ENCODE peak calls at places on chromosomes 5 and 9, in six cellular contexts. L is GM23338, B is fibroblast of lung, Z is A549, O is right lobe of liver, P is upper lobe of right lung. R is an unnamed sample.

GRCh38 chr5:102922111-102922510 is 167.0 kb downstream of the PAM start:
- DNase-seq in L (peak; percentile 17), Z (no peak), P (no peak), O (no peak), B (no peak), R (no peak)

GRCh38 chr9:21837501-21837900 is 35.1 kb downstream of the MTAP start:
- DNase-seq in P (no peak), B (no peak), L (no peak), Z (no peak), O (no peak), R (no peak)

GRCh38 chr5:51632794-51633193 is 249.5 kb downstream of the ISL1 start:
- DNase-seq in P (no peak), Z (no peak), L (no peak), B (no peak), O (no peak), R (no peak)

GRCh38 chr9:136521541-136521940 is 24.3 kb downstream of the NOTCH1 start:
- DNase-seq in Z (no peak), L (no peak), P (peak; percentile 91), B (no peak), O (no peak), R (peak; percentile 90)

GRCh38 chr9:104774831-104775573 is 11.1 kb downstream of the NIPSNAP3B start:
- DNase-seq in P (no peak), B (no peak), L (no peak), Z (no peak), O (no peak), R (no peak)

GRCh38 chr9:36903541-36904435 is 130.3 kb downstream of the PAX5 start:
- DNase-seq in Z (no peak), P (no peak), L (no peak), B (peak; percentile 48), O (no peak), R (peak; percentile 5)

GRCh38 chr5:64505769-64506566 is at the start of gene RGS7BP:
- DNase-seq in B (peak; percentile 37), P (peak; percentile 73), L (peak; percentile 81), Z (no peak), O (peak; percentile 58), R (peak; percentile 4)

GRCh38 chr5:119411291-119411934 is 40.9 kb upstream of the HSD17B4 start:
- DNase-seq in P (no peak), O (no peak), B (no peak), L (no peak), Z (no peak), R (no peak)

GRCh38 chr9:13358128-13358527 is 78.6 kb upstream of the MPDZ start:
- DNase-seq in Z (no peak), B (peak; percentile 85), O (no peak), L (no peak), P (no peak), R (no peak)

GRCh38 chr5:9686211-9686610 is 56.1 kb upstream of the TAS2R1 start:
- DNase-seq in O (no peak), Z (no peak), B (peak; percentile 28), P (no peak), L (no peak), R (no peak)

GRCh38 chr9:113712053-113712452 is 164.1 kb upstream of the ZNF618 start:
- DNase-seq in B (peak; percentile 86), P (no peak), L (no peak), Z (no peak), O (no peak), R (no peak)

GRCh38 chr5:139543423-139543991 is 17.6 kb upstream of the UBE2D2 start:
- DNase-seq in O (peak; percentile 65), Z (no peak), P (peak; percentile 85), B (peak; percentile 25), L (peak; percentile 82), R (peak; percentile 87)

GRCh38 chr5:51657340-51658240 is 274.3 kb downstream of the ISL1 start:
- DNase-seq in P (no peak), O (no peak), L (no peak), B (no peak), Z (no peak), R (no peak)

GRCh38 chr5:107646418-107646817 is 24.3 kb downstream of the EFNA5 start:
- DNase-seq in P (no peak), O (no peak), L (no peak), Z (no peak), B (no peak), R (no peak)

GRCh38 chr5:57986746-57987145 is 473.1 kb downstream of the PLK2 start:
- DNase-seq in Z (no peak), O (no peak), L (no peak), B (peak; percentile 13), P (no peak), R (no peak)

GRCh38 chr5:173327084-173327947 is 898 bp downstream of the STC2 start:
- DNase-seq in Z (peak; percentile 45), O (no peak), P (no peak), B (peak; percentile 70), L (no peak), R (no peak)

DNA sequence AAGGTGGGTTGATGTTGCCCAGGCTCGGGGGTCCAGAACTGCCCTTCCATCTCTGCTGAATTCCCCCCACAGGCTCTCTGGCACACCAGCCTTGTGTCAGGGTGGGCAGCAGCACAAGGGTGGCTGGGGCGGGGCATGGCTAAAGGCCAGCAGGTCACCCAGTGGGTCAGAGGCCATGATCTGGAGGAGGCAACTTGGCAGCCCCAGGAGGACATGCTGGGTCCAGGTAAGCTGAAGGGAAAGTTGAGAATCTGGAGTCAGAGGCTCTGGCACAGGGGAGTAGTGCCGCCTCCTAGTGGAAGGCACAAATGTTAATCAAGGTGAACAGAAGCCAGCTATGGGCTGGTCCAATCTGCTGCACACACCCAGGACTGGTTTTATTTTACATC is 6.2 kb downstream of the TMEM8B start:
- DNase-seq in B (no peak), O (no peak), L (peak; percentile 74), P (no peak), Z (no peak), R (peak; percentile 62)
- TF ChIP-seq CTCF in B (no peak), O (no peak), L (peak; percentile 54), P (peak; percentile 25), Z (no peak), R (peak; percentile 25)

GRCh38 chr5:7207979-7208378 is 188.0 kb upstream of the ADCY2 start:
- DNase-seq in L (no peak), B (no peak), Z (no peak), P (no peak), O (no peak), R (no peak)

GRCh38 chr5:7209583-7210139 is 186.3 kb upstream of the ADCY2 start:
- DNase-seq in P (no peak), Z (no peak), L (no peak), B (no peak), O (no peak), R (no peak)

GRCh38 chr5:7213525-7213924 is 182.4 kb upstream of the ADCY2 start:
- DNase-seq in L (no peak), P (no peak), O (no peak), Z (no peak), B (no peak), R (no peak)

GRCh38 chr5:7210549-7210948 is 185.4 kb upstream of the ADCY2 start:
- DNase-seq in P (no peak), Z (no peak), L (no peak), O (no peak), B (no peak), R (no peak)

GRCh38 chr5:7208911-7209310 is 187.0 kb upstream of the ADCY2 start:
- DNase-seq in B (no peak), P (no peak), L (no peak), O (no peak), Z (no peak), R (no peak)
- H3K4me3 ChIP-seq in B (no peak overlapping the region), P (no peak overlapping the region), L (no peak overlapping the region), O (no peak overlapping the region), Z (no peak overlapping the region), R (no peak overlapping the region)

DNA sequence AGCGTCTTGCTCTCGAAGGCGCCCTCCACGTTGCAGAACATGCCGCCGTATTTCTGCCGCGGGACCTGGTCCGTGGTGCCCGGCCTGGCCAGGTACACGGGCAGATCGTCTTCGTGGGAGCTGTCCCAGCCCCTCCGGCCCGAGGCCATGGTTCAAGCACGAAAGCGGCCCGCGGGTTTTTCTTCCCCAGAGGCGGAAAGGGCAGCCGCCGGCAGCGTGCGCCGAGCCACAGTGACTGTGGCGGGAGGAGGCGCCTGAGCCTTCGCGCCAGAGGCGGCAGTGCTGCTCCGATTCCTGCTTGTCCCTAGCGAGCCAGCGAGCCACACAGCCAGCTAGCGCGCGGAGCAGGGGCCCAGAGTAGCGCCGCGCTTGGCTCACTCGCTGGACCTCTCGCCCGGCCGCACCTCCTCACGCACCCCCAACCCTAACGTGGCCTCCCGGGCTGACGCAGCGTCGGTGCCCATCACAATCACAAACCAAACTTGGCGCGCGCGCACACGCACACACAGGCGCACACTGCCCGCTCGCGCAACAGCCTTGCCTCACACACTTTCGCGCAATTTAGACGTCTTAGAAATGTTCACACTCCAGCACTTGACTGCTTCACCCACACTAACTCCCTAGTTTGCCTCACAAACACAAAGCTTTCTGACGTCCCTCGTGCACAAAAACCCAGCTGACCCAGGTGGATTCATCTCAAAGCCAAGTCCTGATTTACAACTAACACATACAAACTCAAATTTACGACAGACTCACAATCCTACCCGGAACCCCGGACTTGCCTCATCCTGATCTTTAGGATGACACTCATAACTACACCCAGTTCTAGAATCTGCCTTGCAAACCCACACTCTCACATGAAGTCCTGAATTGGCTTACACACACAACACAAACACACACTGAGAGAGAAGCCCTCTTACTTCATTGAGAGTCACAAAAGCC is at the start of gene DPYSL3:
- DNase-seq in B (peak; percentile 79), L (peak; percentile 90), Z (peak; percentile 13), P (peak; percentile 78), O (peak; percentile 58), R (peak; percentile 69)
- TF ChIP-seq CTCF in B (no peak), L (peak; percentile 17), Z (no peak), P (peak; percentile 40), O (peak; percentile 27), R (no peak)

GRCh38 chr5:135491038-135491551 is 38.9 kb upstream of the TIFAB start:
- DNase-seq in O (no peak), P (no peak), B (no peak), L (peak; percentile 45), Z (no peak), R (no peak)

GRCh38 chr5:135487839-135488514 is 35.8 kb upstream of the TIFAB start:
- DNase-seq in Z (no peak), B (no peak), O (no peak), P (no peak), L (peak; percentile 78), R (no peak)

GRCh38 chr5:135488727-135489465 is 36.7 kb upstream of the TIFAB start:
- DNase-seq in B (peak; percentile 75), P (no peak), O (no peak), L (peak; percentile 94), Z (peak; percentile 68), R (no peak)

GRCh38 chr5:135490245-135491037 is 38.3 kb upstream of the TIFAB start:
- DNase-seq in Z (no peak), B (peak; percentile 25), O (no peak), P (no peak), L (peak; percentile 60), R (no peak)

DNA sequence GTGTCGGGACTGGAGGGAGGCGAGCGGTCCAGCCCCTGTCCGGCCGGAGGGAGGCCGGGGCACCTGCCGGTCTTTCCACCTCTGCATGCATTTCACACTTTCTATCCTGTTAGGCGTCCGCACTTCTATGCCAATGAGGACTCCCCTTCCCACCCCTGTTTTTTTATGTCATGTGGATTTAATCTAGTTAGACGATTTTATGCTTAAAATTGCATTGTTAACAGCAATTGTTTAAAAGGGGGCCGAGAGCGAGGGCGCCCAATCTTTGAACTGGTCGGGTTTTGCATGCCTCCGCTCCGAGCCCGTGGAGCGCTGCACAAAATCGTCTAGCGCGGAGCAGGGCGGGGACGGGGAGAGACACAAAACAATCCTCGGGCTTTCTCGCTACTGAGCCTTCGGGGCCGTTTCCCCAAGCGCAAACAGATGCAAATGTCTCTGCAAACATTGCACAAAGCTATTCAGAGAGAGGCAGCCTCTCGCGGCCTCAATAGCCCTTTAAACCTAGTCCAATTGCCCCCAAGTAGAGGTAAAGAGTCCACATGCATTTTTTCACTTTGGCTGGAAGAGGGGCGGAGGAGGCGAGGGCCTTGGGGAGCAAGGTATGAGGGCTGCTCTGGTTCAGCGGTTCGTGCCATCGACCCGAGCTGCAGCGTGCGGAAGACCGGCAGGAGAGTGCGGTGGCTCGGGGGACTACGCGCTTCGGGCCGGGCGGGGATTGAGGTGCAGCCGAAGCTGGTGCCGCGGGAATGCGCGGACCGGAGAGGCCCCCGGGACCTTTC is 37.5 kb upstream of the TIFAB start:
- DNase-seq in B (peak; percentile 18), P (no peak), Z (no peak), O (no peak), L (peak; percentile 62), R (no peak)
- H3K4me3 ChIP-seq in B (peak overlapping the region; percentile 53), P (peak overlapping the region; percentile 34), Z (no peak overlapping the region), O (no peak overlapping the region), L (peak overlapping the region; percentile 57), R (no peak overlapping the region)